ENCODE peak calls at places on chromosomes 4 and X, in ten cellular contexts. G is tibial nerve, O is astrocyte, I is right atrium auricular region, U is endothelial cell of umbilical vein, V is lower lobe of right lung, F is WERI-Rb-1, S is HL-60, Y is lung, J is dorsolateral prefrontal cortex. E is an unnamed sample.

GRCh38 chr4:106495498-106495897 is 126.9 kb upstream of the GIMD1 start:
- DNase-seq in G (no peak), O (peak; percentile 12), I (no peak), U (no peak), V (no peak), F (no peak), S (no peak), Y (no peak), J (no peak), E (no peak)

GRCh38 chr4:73588613-73589012 is 31.6 kb downstream of the RASSF6 start:
- DNase-seq in G (no peak), O (no peak), I (no peak), U (no peak), V (no peak), F (no peak), S (no peak), Y (no peak), J (no peak), E (no peak)

GRCh38 chr4:174521800-174522182 is 497 bp downstream of the HPGD start:
- DNase-seq in G (no peak), O (no peak), I (no peak), U (no peak), V (peak; percentile 55), F (peak; percentile 58), S (no peak), Y (peak; percentile 30), J (no peak), E (no peak)

GRCh38 chrX:111040377-111041017 is 55.5 kb upstream of the PAK3 start:
- DNase-seq in G (no peak), O (peak; percentile 75), I (no peak), U (no peak), V (no peak), F (no peak), S (no peak), Y (no peak), J (no peak), E (no peak)

GRCh38 chr4:109837014-109837413 is 9.2 kb downstream of the RRH start:
- DNase-seq in G (no peak), O (no peak), I (no peak), U (no peak), V (no peak), F (no peak), S (no peak), Y (no peak), J (no peak), E (no peak)

GRCh38 chr4:65069177-65069576 is 601.1 kb downstream of the EPHA5 start:
- DNase-seq in G (no peak), O (no peak), I (no peak), U (no peak), V (no peak), F (no peak), S (no peak), Y (no peak), J (no peak), E (no peak)

GRCh38 chrX:104370089-104370488 is 115.4 kb upstream of the ESX1 start:
- DNase-seq in G (no peak), O (no peak), I (no peak), U (no peak), V (no peak), F (no peak), S (no peak), Y (no peak), J (no peak), E (no peak)

GRCh38 chr4:1179976-1180375 is 7.6 kb upstream of the SPON2 start:
- DNase-seq in G (no peak), O (no peak), I (no peak), U (no peak), V (no peak), F (no peak), S (no peak), Y (no peak), J (no peak), E (no peak)

GRCh38 chrX:1167466-1167865 is 45.0 kb downstream of the CRLF2 start:
- DNase-seq in G (no peak), O (no peak), I (no peak), U (no peak), V (no peak), F (no peak), S (peak; percentile 1), Y (no peak), J (no peak), E (no peak)

GRCh38 chrX:43717161-43717560 is 61.1 kb downstream of the MAOA start:
- DNase-seq in G (no peak), O (no peak), I (no peak), U (no peak), V (no peak), F (no peak), S (no peak), Y (no peak), J (no peak), E (no peak)

GRCh38 chrX:29297171-29297800 is 710.0 kb downstream of the IL1RAPL1 start:
- DNase-seq in G (no peak), O (no peak), I (no peak), U (no peak), V (no peak), F (no peak), S (no peak), Y (no peak), J (no peak), E (no peak)

DNA sequence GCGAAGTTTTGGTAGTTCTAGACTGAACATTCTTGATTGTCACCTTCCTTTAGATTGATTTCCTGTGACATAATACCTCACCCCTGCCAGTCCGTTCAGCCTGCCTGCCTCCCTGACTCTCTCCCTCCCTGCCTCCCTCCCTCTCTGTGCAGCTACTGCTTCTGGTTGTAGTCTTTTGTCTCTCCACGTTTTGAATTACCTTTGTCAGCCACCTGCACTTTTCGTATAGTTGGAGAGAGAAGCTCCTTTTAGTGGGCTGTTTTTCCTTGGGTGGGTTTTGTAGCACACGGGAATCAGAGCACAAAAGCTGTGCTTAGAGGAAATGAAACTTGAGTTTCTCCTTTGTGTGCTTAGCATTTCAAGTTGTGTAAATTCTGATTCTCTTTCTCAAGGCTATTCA is 32.6 kb upstream of the MSMO1 start:
- DNase-seq in G (no peak), O (no peak), I (no peak), U (no peak), V (no peak), F (no peak), S (no peak), Y (no peak), J (no peak), E (no peak)
- H3K27ac ChIP-seq in G (no peak overlapping the region), O (no peak overlapping the region), I (no peak overlapping the region), U (no peak overlapping the region), V (peak overlapping the region; percentile 48), F (no peak overlapping the region), S (no peak overlapping the region), Y (no peak overlapping the region), J (no peak overlapping the region), E (no peak overlapping the region)

DNA sequence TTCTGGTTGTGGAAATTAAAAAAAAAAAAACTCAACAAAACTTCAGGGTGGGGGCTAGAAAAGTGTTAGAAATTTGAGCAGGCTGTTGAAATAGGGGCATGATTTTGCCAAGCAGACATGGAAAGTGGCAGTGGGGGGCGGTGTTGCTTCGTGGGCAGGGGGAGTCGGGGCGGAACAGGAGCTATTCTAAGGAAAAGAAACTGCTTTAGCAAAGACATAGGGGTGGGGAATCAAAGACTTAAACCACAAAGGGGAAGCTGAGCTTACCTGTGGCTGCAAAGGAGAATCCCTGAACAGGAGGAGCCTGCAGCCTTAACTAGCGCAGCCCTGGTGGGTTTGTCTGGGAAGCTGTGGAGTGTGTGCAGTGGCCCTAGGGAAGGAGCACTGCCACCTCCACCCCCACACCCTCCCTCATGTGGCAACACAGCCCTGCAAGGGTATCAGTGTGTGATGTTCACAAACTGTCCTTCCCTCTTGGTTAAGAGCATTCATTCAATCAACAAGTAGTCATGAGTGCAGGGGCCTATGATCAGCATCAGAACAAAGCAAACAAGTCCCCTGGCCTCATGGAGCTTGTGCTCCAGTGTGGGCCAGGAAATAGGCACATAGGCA is 20.5 kb downstream of the SEL1L3 start:
- DNase-seq in G (no peak), O (no peak), I (no peak), U (no peak), V (no peak), F (peak; percentile 51), S (no peak), Y (no peak), J (no peak), E (no peak)
- TF ChIP-seq CTCF in G (peak; percentile 22), O (no peak), I (peak; percentile 17), U (no peak), V (no peak), F (peak; percentile 40), S (no peak), Y (no peak), J (no peak), E (no peak)

GRCh38 chr4:155684892-155685550 is 18.4 kb downstream of the GUCY1A1 start:
- DNase-seq in G (no peak), O (no peak), I (no peak), U (no peak), V (no peak), F (no peak), S (no peak), Y (no peak), J (no peak), E (no peak)
- H3K27ac ChIP-seq in G (no peak overlapping the region), O (no peak overlapping the region), I (no peak overlapping the region), U (no peak overlapping the region), V (no peak overlapping the region), F (no peak overlapping the region), S (no peak overlapping the region), Y (no peak overlapping the region), J (no peak overlapping the region), E (peak overlapping the region; percentile 27)

GRCh38 chr4:152346979-152347378 is 188.9 kb downstream of the FBXW7 start:
- DNase-seq in G (no peak), O (no peak), I (no peak), U (no peak), V (no peak), F (no peak), S (no peak), Y (no peak), J (no peak), E (no peak)

GRCh38 chr4:152352215-152352614 is 183.7 kb downstream of the FBXW7 start:
- DNase-seq in G (no peak), O (no peak), I (no peak), U (no peak), V (no peak), F (no peak), S (no peak), Y (no peak), J (no peak), E (no peak)

GRCh38 chr4:152352645-152353116 is 183.2 kb downstream of the FBXW7 start:
- DNase-seq in G (peak; percentile 19), O (peak; percentile 99), I (peak; percentile 62), U (peak; percentile 94), V (no peak), F (peak; percentile 87), S (no peak), Y (peak; percentile 37), J (peak; percentile 52), E (peak; percentile 72)

GRCh38 chr4:152351080-152351479 is 184.8 kb downstream of the FBXW7 start:
- DNase-seq in G (no peak), O (no peak), I (no peak), U (no peak), V (no peak), F (no peak), S (no peak), Y (no peak), J (no peak), E (no peak)

DNA sequence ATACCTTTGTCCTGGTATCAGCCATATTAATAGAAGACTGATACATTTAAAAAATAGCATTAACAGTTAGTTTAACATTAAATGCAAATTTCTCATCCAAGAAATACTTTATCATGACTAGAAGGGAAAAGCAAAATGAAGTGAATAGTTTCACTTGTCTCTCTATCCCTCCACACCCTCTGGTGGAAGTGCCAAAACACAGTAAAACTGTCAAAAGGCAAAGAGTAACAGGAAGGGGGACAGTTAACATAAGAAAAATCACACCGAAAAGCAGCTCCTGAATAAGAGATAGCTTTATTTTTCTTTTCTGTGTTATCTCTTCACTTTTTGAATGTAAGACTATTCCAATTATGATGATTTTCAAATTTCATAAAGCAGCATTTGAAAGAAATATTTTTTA is 187.2 kb downstream of the FBXW7 start:
- DNase-seq in G (no peak), O (no peak), I (no peak), U (peak; percentile 31), V (no peak), F (no peak), S (no peak), Y (no peak), J (no peak), E (no peak)
- TF ChIP-seq CTCF in G (no peak), O (no peak), I (peak; percentile 50), U (no peak), V (no peak), F (no peak), S (no peak), Y (no peak), J (no peak), E (peak; percentile 13)

E was measured in tibial artery.